ENCODE peak calls at places on chromosome 19, in five cellular contexts. E is T follicular helper cell; R is left colon; V is BE2C; J is stimulated activated CD4-positive, alpha-beta T cell treated with anti-CD3 and anti-CD28 coated beads, Interleukin-1b, Interleukin-23, amount 100 ng/mL, for 48 hours. W is an unnamed sample.

GRCh38 chr19:39318071-39318470 is 2.6 kb downstream of the LRFN1 start:
- DNase-seq in J (no peak), V (no peak), R (no peak), E (no peak), W (no peak)

GRCh38 chr19:29967623-29968022 is 25.6 kb downstream of the URI1 start:
- DNase-seq in E (no peak), R (no peak), J (no peak), V (peak; percentile 57), W (peak; percentile 59)

GRCh38 chr19:1273263-1274041 is 1.9 kb upstream of the FAM174C start:
- DNase-seq in E (no peak), J (no peak), R (no peak), V (no peak), W (peak; percentile 39)

GRCh38 chr19:52584686-52585085 is 14.6 kb downstream of the ZNF701 start:
- DNase-seq in J (no peak), E (no peak), R (no peak), V (no peak), W (no peak)

GRCh38 chr19:38870612-38871011 is 7.5 kb downstream of the RINL start:
- DNase-seq in V (no peak), J (no peak), R (no peak), E (no peak), W (no peak)

GRCh38 chr19:51590441-51590840 is 19.4 kb downstream of the ZNF175 start:
- DNase-seq in E (no peak), R (no peak), V (no peak), J (no peak), W (no peak)

GRCh38 chr19:19530889-19531288 is 2.2 kb downstream of the YJEFN3 start:
- DNase-seq in E (no peak), J (no peak), V (no peak), R (no peak), W (no peak)

GRCh38 chr19:41893899-41894298 is 10.9 kb downstream of the ARHGEF1 start:
- DNase-seq in E (no peak), V (no peak), R (no peak), J (no peak), W (peak; percentile 48)

GRCh38 chr19:6362351-6362801 is 1.0 kb downstream of the CLPP start:
- DNase-seq in V (no peak), E (peak; percentile 32), R (no peak), J (peak; percentile 27), W (no peak)

GRCh38 chr19:58562126-58563033 is 4.0 kb upstream of the UBE2M start:
- DNase-seq in V (peak; percentile 51), R (peak; percentile 62), E (no peak), J (no peak), W (no peak)

GRCh38 chr19:46784262-46785053 is 3.9 kb downstream of the SLC1A5 start:
- DNase-seq in E (no peak), V (peak; percentile 83), J (peak; percentile 82), R (peak; percentile 84), W (peak; percentile 85)

GRCh38 chr19:38134538-38135149 is 89.4 kb downstream of the DPF1 start:
- DNase-seq in V (peak; percentile 57), R (peak; percentile 30), J (peak; percentile 26), E (peak; percentile 8), W (peak; percentile 72)

GRCh38 chr19:5623397-5624153 is 692 bp downstream of the SAFB start:
- DNase-seq in V (no peak), R (peak; percentile 33), E (no peak), J (peak; percentile 8), W (no peak)

GRCh38 chr19:1745589-1746031 is 7.7 kb upstream of the ONECUT3 start:
- DNase-seq in R (no peak), J (no peak), V (no peak), E (no peak), W (peak; percentile 19)

GRCh38 chr19:7602935-7603497 is 7.4 kb downstream of the CAMSAP3 start:
- DNase-seq in J (no peak), V (no peak), R (no peak), E (no peak), W (no peak)